ENCODE peak calls at places on chromosomes 12 and 14, in five cellular contexts. O is RPMI8226; N is T-helper 1 cell; E is mammary epithelial cell; T is stimulated activated CD4-positive, alpha-beta T cell treated with anti-CD3 and anti-CD28 coated beads, TNF-alpha, amount 100 ng/mL, for 4 hours. Q is an unnamed sample.

GRCh38 chr14:61188196-61188595 is 92.9 kb downstream of the TMEM30B start:
- DNase-seq in O (no peak), T (no peak), N (no peak), E (no peak), Q (no peak)

GRCh38 chr14:51627313-51627712 is 24.4 kb upstream of the FRMD6 start:
- DNase-seq in T (no peak), N (no peak), E (no peak), O (no peak), Q (no peak)

GRCh38 chr12:131133015-131133905 is 179.6 kb downstream of the ADGRD1 start:
- DNase-seq in T (no peak), N (no peak), E (no peak), O (no peak), Q (no peak)

GRCh38 chr12:49331360-49332222 is 5.4 kb downstream of the C1QL4 start:
- DNase-seq in T (no peak), N (no peak), E (peak; percentile 37), O (peak; percentile 45), Q (no peak)

GRCh38 chr12:56699020-56699661 is 11.1 kb upstream of the PTGES3 start:
- DNase-seq in E (no peak), N (no peak), T (no peak), O (no peak), Q (no peak)

GRCh38 chr12:54416908-54417603 is 2.0 kb downstream of the ITGA5 start:
- DNase-seq in O (no peak), E (no peak), T (no peak), N (no peak), Q (no peak)

GRCh38 chr12:74782086-74782485 is 244.5 kb downstream of the ATXN7L3B start:
- DNase-seq in N (no peak), O (no peak), E (no peak), T (no peak), Q (no peak)

GRCh38 chr14:46306267-46306666 is 345.3 kb downstream of the RPL10L start:
- DNase-seq in E (no peak), T (no peak), O (no peak), N (no peak), Q (no peak)

GRCh38 chr14:37592288-37593274 is 2.5 kb downstream of the FOXA1 start:
- DNase-seq in T (no peak), O (no peak), E (no peak), N (no peak), Q (no peak)

GRCh38 chr14:78921856-78922255 is 751.7 kb downstream of the NRXN3 start:
- DNase-seq in E (no peak), O (no peak), T (no peak), N (no peak), Q (no peak)

GRCh38 chr12:59164991-59165718 is 244.9 kb upstream of the LRIG3 start:
- DNase-seq in E (peak; percentile 36), O (peak; percentile 18), N (no peak), T (no peak), Q (no peak)

GRCh38 chr14:28813810-28814209 is 47.2 kb downstream of the FOXG1 start:
- DNase-seq in N (no peak), T (no peak), E (peak; percentile 1), O (no peak), Q (no peak)

GRCh38 chr12:19850341-19851065 is 411.2 kb downstream of the AEBP2 start:
- DNase-seq in N (no peak), T (no peak), E (peak; percentile 37), O (no peak), Q (no peak)

GRCh38 chr12:19957578-19957977 is 410.8 kb upstream of the PDE3A start:
- DNase-seq in T (no peak), O (no peak), N (no peak), E (no peak), Q (no peak)

GRCh38 chr12:126084480-126084879 is 1019.2 kb downstream of the AACS start:
- DNase-seq in T (no peak), N (no peak), O (no peak), E (no peak), Q (no peak)

GRCh38 chr12:92551853-92552397 is 150.9 kb upstream of the PLEKHG7 start:
- DNase-seq in N (no peak), T (no peak), E (peak; percentile 97), O (peak; percentile 70), Q (peak; percentile 1)

GRCh38 chr12:67501362-67501761 is 147.2 kb upstream of the DYRK2 start:
- DNase-seq in E (no peak), O (no peak), N (no peak), T (no peak), Q (no peak)

GRCh38 chr12:122126713-122127597 is 47.1 kb downstream of the IL31 start:
- DNase-seq in E (no peak), N (no peak), O (no peak), T (no peak), Q (no peak)

GRCh38 chr14:25349269-25349668 is 299.3 kb upstream of the STXBP6 start:
- DNase-seq in E (no peak), T (no peak), O (no peak), N (no peak), Q (no peak)

Q was measured in activated naive CD8-positive, alpha-beta T cell treated with anti-CD3 and anti-CD28 coated beads, Interleukin-2, amount 50 U/mL, for 16 hours.